ENCODE peak calls at places on chromosomes 2 and 18, in ten cellular contexts. G, S, O, T, I, A, E, V, H and K are unnamed samples. For H3K27me3, the result is how much of the 10 kb centered on the place peaks cover.

GRCh38 chr18:46916551-46917107 is 678 bp downstream of the PIAS2 start:
- DNase-seq in G (no peak), S (no peak), O (no peak), T (no peak), I (no peak), A (peak), E (no peak), V (no peak), H (no peak), K (no peak)

GRCh38 chr2:62550466-62550865 is 44.5 kb upstream of the TMEM17 start:
- DNase-seq in G (no peak), S (no peak), O (no peak), T (no peak), I (no peak), A (no peak), E (no peak), V (no peak), H (no peak), K (no peak)

GRCh38 chr2:68282814-68283812 is 30.8 kb upstream of the PPP3R1 start:
- DNase-seq in G (no peak), S (peak), O (no peak), T (no peak), I (no peak), A (peak), E (no peak), V (no peak), H (no peak), K (no peak)

GRCh38 chr2:102724553-102724952 is 37.3 kb upstream of the TMEM182 start:
- DNase-seq in G (no peak), S (no peak), O (no peak), T (no peak), I (no peak), A (no peak), E (no peak), V (no peak), H (no peak), K (no peak)

GRCh38 chr2:241777167-241777685 is 604 bp downstream of the GAL3ST2 start:
- DNase-seq in G (peak), S (no peak), O (no peak), T (no peak), I (peak), A (no peak), E (no peak), V (peak), H (peak), K (no peak)

GRCh38 chr2:36354816-36355156 is 792 bp upstream of the CRIM1 start:
- DNase-seq in G (no peak), S (no peak), O (no peak), T (no peak), I (peak), A (no peak), E (no peak), V (no peak), H (no peak), K (no peak)

GRCh38 chr2:40129725-40130124 is 322.2 kb downstream of the SLC8A1 start:
- DNase-seq in G (no peak), S (no peak), O (no peak), T (peak), I (peak), A (no peak), E (no peak), V (no peak), H (no peak), K (no peak)

GRCh38 chr2:54482725-54483124 is 26.6 kb downstream of the SPTBN1 start:
- DNase-seq in G (no peak), S (no peak), O (no peak), T (peak), I (peak), A (peak), E (no peak), V (no peak), H (peak), K (no peak)

GRCh38 chr2:143545643-143546275 is 416.5 kb downstream of the ARHGAP15 start:
- DNase-seq in G (no peak), S (no peak), O (no peak), T (no peak), I (no peak), A (no peak), E (no peak), V (no peak), H (no peak), K (no peak)

GRCh38 chr2:154706660-154707059 is 8.2 kb downstream of the KCNJ3 start:
- DNase-seq in G (no peak), S (no peak), O (no peak), T (no peak), I (no peak), A (no peak), E (no peak), V (no peak), H (no peak), K (no peak)

GRCh38 chr18:8988262-8988871 is 114.1 kb upstream of the NDUFV2 start:
- DNase-seq in G (peak), S (peak), O (peak), T (peak), I (peak), A (peak), E (no peak), V (no peak), H (no peak), K (no peak)

GRCh38 chr18:22324191-22325131 is 93.3 kb downstream of the CTAGE1 start:
- DNase-seq in G (peak), S (no peak), O (peak), T (peak), I (no peak), A (no peak), E (no peak), V (peak), H (no peak), K (no peak)
- TF ChIP-seq EP300 in G (no peak), S (no peak), O (no peak), T (no peak), I (no peak), A (no peak), E (no peak), V (no peak), H (no peak), K (no peak)

GRCh38 chr2:170719810-170720209 is 4.7 kb downstream of the SP5 start:
- DNase-seq in G (no peak), S (no peak), O (no peak), T (no peak), I (no peak), A (no peak), E (no peak), V (no peak), H (no peak), K (no peak)
- H3K27me3 ChIP-seq in G (under half), S (under half), O (under half), T (half or more), I (under half), A (under half), E (half or more), V (under half), H (half or more), K (under half)

GRCh38 chr2:100655446-100655845 is 92.7 kb downstream of the PDCL3 start:
- DNase-seq in G (no peak), S (no peak), O (no peak), T (no peak), I (no peak), A (no peak), E (no peak), V (no peak), H (no peak), K (no peak)
- TF ChIP-seq POLR2A in G (no peak), S (no peak), O (no peak), T (no peak), I (no peak), A (no peak), E (no peak), V (no peak), H (no peak), K (no peak)

GRCh38 chr2:138559648-138560047 is 58.1 kb downstream of the SPOPL start:
- DNase-seq in G (no peak), S (no peak), O (no peak), T (no peak), I (no peak), A (no peak), E (no peak), V (no peak), H (no peak), K (no peak)
- TF ChIP-seq EP300 in G (no peak), S (no peak), O (no peak), T (no peak), I (no peak), A (no peak), E (no peak), V (no peak), H (no peak), K (no peak)

GRCh38 chr2:130972410-130972809 is 120.8 kb downstream of the FAM168B start:
- DNase-seq in G (no peak), S (no peak), O (no peak), T (no peak), I (no peak), A (no peak), E (no peak), V (no peak), H (no peak), K (peak)

GRCh38 chr2:130975729-130976128 is 117.5 kb downstream of the FAM168B start:
- DNase-seq in G (no peak), S (no peak), O (no peak), T (no peak), I (no peak), A (no peak), E (no peak), V (no peak), H (no peak), K (peak)

GRCh38 chr2:130977461-130978050 is 115.7 kb downstream of the FAM168B start:
- DNase-seq in G (no peak), S (no peak), O (no peak), T (no peak), I (no peak), A (no peak), E (no peak), V (no peak), H (no peak), K (peak)

DNA sequence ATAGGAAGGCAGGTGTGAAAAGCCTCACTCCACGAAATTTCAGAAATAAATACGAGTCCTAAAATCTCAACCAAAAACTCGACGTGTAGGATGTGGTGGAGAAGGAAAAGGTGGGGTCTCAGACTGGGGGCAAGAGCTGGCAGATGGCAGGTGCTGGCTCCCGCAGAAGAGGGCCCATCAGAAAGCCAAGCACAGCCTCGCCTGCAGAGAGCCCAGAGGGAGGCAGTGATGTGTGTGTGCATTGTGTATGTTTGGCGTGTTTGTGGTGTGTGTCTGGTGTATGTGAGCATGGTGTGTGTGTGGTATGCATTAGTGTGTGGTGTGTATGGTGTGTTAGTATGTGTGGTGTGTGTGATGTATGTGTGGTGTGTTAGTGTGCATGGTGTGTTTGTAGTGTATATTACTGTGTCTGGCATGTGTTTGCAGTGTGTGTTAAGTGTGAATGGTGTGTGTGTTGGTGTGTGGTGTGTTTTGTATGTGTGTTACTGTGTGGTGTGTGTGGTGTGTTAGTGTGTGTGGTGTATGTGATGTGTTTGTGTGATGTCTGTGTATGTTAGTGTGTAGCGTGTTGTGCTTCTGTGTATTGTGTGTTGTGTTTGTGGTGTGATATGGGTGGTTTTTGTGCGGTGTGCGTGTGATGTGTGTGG is 116.5 kb downstream of the FAM168B start:
- DNase-seq in G (no peak), S (no peak), O (no peak), T (no peak), I (no peak), A (no peak), E (no peak), V (no peak), H (no peak), K (peak)
- H3K27me3 ChIP-seq in G (under half), S (under half), O (under half), T (under half), I (under half), A (under half), E (under half), V (under half), H (under half), K (under half)

GRCh38 chr18:22167471-22168151 is 1.8 kb upstream of the GATA6 start:
- DNase-seq in G (peak), S (no peak), O (no peak), T (peak), I (no peak), A (no peak), E (no peak), V (peak), H (no peak), K (no peak)
- TF ChIP-seq POLR2A in G (peak), S (no peak), O (no peak), T (peak), I (no peak), A (no peak), E (no peak), V (no peak), H (no peak), K (no peak)